ENCODE peak calls at places on chromosomes 13 and 19, in nine cellular contexts. V, C, Z, E, R, N, H, G and M are unnamed samples.

GRCh38 chr19:6738726-6739389 is 622 bp upstream of the TRIP10 start:
- DNase-seq in R (peak; percentile 32), E (peak; percentile 70), N (peak; percentile 90), G (peak; percentile 32), Z (peak; percentile 75), V (peak; percentile 75), C (no peak), H (peak; percentile 60), M (no peak)

GRCh38 chr19:7482584-7483439 is 6.0 kb downstream of the PEX11G start:
- DNase-seq in V (peak; percentile 66), E (peak; percentile 68), G (no peak), R (no peak), H (peak; percentile 58), Z (peak; percentile 72), N (no peak), C (no peak), M (no peak)

GRCh38 chr19:34766386-34766785 is 6.6 kb downstream of the ZNF599 start:
- DNase-seq in C (no peak), N (no peak), G (no peak), R (no peak), Z (no peak), E (no peak), V (no peak), H (no peak), M (no peak)

GRCh38 chr13:51453308-51453958 is 597 bp upstream of the INTS6 start:
- DNase-seq in V (peak; percentile 79), Z (peak; percentile 88), G (no peak), H (peak; percentile 89), E (peak; percentile 90), R (peak; percentile 80), N (peak; percentile 97), C (no peak), M (peak; percentile 87)

GRCh38 chr13:35979378-35979911 is 151.7 kb downstream of the DCLK1 start:
- DNase-seq in C (peak; percentile 86), E (no peak), N (no peak), V (no peak), Z (peak; percentile 45), R (peak; percentile 33), G (peak; percentile 37), H (peak; percentile 60), M (no peak)

GRCh38 chr19:37007587-37008220 is 70.5 kb upstream of the ZNF420 start:
- DNase-seq in H (peak; percentile 88), G (peak; percentile 27), C (peak; percentile 36), Z (peak; percentile 13), E (peak; percentile 60), V (no peak), N (peak; percentile 81), R (peak; percentile 19), M (no peak)

GRCh38 chr13:31168736-31169135 is 7.0 kb upstream of the HSPH1 start:
- DNase-seq in N (no peak), H (no peak), G (no peak), E (no peak), Z (peak; percentile 76), V (no peak), C (no peak), R (no peak), M (no peak)

GRCh38 chr13:37486171-37486661 is 112.4 kb downstream of the POSTN start:
- DNase-seq in E (no peak), H (no peak), R (no peak), V (no peak), N (no peak), C (no peak), Z (no peak), G (no peak), M (no peak)

GRCh38 chr13:91540157-91540736 is 141.8 kb downstream of the GPC5 start:
- DNase-seq in G (no peak), H (no peak), N (no peak), E (no peak), R (no peak), C (no peak), V (no peak), Z (no peak), M (no peak)

GRCh38 chr13:84677836-84678235 is 795.6 kb upstream of the SLITRK1 start:
- DNase-seq in Z (no peak), C (no peak), R (no peak), V (no peak), E (no peak), N (no peak), H (no peak), G (no peak), M (no peak)

GRCh38 chr19:47187023-47187655 is 43.9 kb downstream of the BBC3 start:
- DNase-seq in V (no peak), G (no peak), Z (no peak), C (no peak), H (no peak), R (no peak), N (no peak), E (no peak), M (peak; percentile 53)

GRCh38 chr19:4609878-4610511 is 29.3 kb upstream of the TNFAIP8L1 start:
- DNase-seq in H (peak; percentile 50), N (peak; percentile 70), Z (no peak), E (no peak), C (no peak), V (no peak), R (no peak), G (no peak), M (peak; percentile 28)

GRCh38 chr19:40502647-40503046 is 35.8 kb downstream of the SPTBN4 start:
- DNase-seq in G (peak; percentile 55), Z (peak; percentile 28), N (no peak), R (no peak), E (no peak), V (no peak), C (no peak), H (no peak), M (no peak)

GRCh38 chr13:31908696-31909386 is 122.7 kb upstream of the FRY start:
- DNase-seq in Z (no peak), N (no peak), C (no peak), V (no peak), E (no peak), R (no peak), G (no peak), H (no peak), M (no peak)

GRCh38 chr13:110953416-110953815 is 38.5 kb upstream of the ANKRD10 start:
- DNase-seq in C (no peak), E (no peak), N (no peak), V (no peak), H (no peak), G (no peak), R (no peak), Z (no peak), M (no peak)

GRCh38 chr13:110957931-110958330 is 43.1 kb upstream of the ANKRD10 start:
- DNase-seq in E (no peak), V (no peak), R (no peak), C (no peak), G (no peak), N (no peak), Z (no peak), H (no peak), M (no peak)

GRCh38 chr13:110960219-110960618 is 45.4 kb upstream of the ANKRD10 start:
- DNase-seq in E (no peak), Z (no peak), G (no peak), R (no peak), V (no peak), C (no peak), N (no peak), H (no peak), M (no peak)

GRCh38 chr13:110953833-110954532 is 39.1 kb upstream of the ANKRD10 start:
- DNase-seq in H (no peak), R (no peak), Z (no peak), N (no peak), V (no peak), G (no peak), C (no peak), E (no peak), M (no peak)

GRCh38 chr13:110957181-110957884 is 42.5 kb upstream of the ANKRD10 start:
- DNase-seq in C (no peak), Z (no peak), H (no peak), R (no peak), V (no peak), E (no peak), G (no peak), N (no peak), M (no peak)
- TF ChIP-seq CTCF in C (peak; percentile 7), Z (no peak), H (no peak), R (no peak), V (no peak), E (no peak), G (no peak), N (no peak), M (no peak)

GRCh38 chr19:11405846-11406643 is 13.1 kb downstream of the RGL3 start:
- DNase-seq in Z (no peak), N (peak; percentile 80), C (no peak), E (no peak), R (no peak), H (peak; percentile 28), G (no peak), V (no peak), M (peak; percentile 52)
- TF ChIP-seq CTCF in Z (no peak), N (no peak), C (peak; percentile 18), E (peak; percentile 24), R (no peak), H (peak; percentile 23), G (no peak), V (no peak), M (no peak)

DNA sequence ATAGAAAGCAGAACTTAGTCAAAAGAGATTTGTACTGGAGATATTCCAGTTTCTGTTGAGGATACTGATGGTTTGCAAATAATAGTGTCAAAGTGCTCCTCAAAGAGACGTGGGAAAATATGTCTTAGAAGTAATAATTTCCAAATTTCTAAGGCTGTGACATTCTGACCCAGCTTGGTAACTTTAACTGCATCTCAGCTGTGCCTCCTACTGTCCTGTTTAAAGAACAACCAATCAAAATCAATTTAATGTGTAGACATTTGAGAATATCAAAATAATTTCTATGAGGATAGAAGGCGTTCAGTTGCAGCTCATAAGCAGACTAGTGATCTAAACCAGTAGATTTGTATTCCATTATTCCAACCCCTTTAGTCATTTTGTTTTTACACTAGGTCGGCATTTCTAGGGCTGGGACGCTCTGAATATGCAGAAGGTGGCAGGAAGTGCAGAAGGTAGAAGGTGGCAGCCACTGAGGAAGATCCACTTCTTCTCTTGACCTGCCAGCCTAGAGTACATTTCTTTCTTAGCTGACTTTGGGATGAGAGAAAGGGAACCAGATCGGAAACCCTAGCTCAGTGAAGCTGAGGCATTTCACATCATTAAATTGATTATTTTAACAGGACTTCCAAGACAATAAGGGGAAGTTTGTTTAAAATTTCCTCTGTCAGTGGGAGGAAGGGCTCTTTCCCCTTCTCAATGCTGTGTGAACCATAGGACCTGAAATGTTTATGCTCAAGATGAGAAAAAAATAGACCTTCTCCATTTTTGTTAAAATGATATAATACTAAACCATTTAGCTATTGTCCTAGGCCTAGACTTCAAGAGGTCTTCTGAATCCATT is 67.5 kb downstream of the COL4A1 start:
- DNase-seq in R (no peak), Z (no peak), G (no peak), V (no peak), H (no peak), N (no peak), E (no peak), C (no peak), M (no peak)
- TF ChIP-seq CTCF in R (no peak), Z (no peak), G (no peak), V (no peak), H (no peak), N (no peak), E (no peak), C (no peak), M (no peak)

DNA sequence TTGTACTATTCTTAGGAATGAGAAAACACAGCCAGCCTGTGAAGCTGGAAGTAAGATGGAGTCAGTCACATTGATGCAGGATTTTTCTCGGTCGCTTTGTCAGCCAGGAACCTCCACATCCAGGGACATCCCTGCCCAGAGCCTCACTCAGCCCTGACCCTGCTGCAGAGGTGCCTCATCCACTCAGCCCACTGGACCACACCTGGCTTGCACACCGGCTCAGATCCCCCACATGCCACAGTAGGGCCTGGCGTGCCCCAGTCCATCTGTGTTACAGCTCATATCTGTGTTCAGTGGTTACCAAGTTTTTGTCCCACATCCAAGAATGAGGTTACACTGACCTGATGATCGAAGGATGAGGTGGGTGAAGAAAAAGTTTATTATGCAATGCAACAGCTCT is 1315.4 kb downstream of the SLITRK1 start:
- DNase-seq in R (no peak), C (no peak), N (no peak), Z (no peak), H (no peak), G (no peak), E (no peak), V (no peak), M (no peak)
- TF ChIP-seq CTCF in R (no peak), C (no peak), N (no peak), Z (no peak), H (no peak), G (no peak), E (no peak), V (no peak), M (no peak)